ENCODE peak calls at places on chromosomes 7 and 10, in four cellular contexts. Q, X, V and B are unnamed samples.

GRCh38 chr7:156582591-156583123 is 57.9 kb upstream of the RNF32 start:
- DNase-seq in Q (no peak), X (no peak), V (no peak), B (no peak)

GRCh38 chr10:132921818-132922807 is 20.3 kb downstream of the CFAP46 start:
- DNase-seq in Q (no peak), X (no peak), V (no peak), B (peak; percentile 64)

GRCh38 chr10:46091080-46091833 is 45.2 kb upstream of the MSMB start:
- DNase-seq in Q (no peak), X (no peak), V (no peak), B (peak; percentile 77)

GRCh38 chr10:123890246-123890645 is 1.4 kb downstream of the CPXM2 start:
- DNase-seq in Q (no peak), X (no peak), V (no peak), B (no peak)

GRCh38 chr7:128217030-128217805 is 23.9 kb upstream of the LEP start:
- DNase-seq in Q (peak; percentile 89), X (peak; percentile 53), V (no peak), B (peak; percentile 87)

GRCh38 chr7:121394709-121395140 is 1.4 kb downstream of the FAM3C start:
- DNase-seq in Q (no peak), X (peak; percentile 7), V (no peak), B (no peak)

GRCh38 chr10:88923525-88923924 is 29.0 kb downstream of the ACTA2 start:
- DNase-seq in Q (peak; percentile 57), X (no peak), V (no peak), B (no peak)

GRCh38 chr10:123945506-123945905 is 53.9 kb upstream of the CPXM2 start:
- DNase-seq in Q (peak; percentile 84), X (peak; percentile 5), V (peak; percentile 27), B (no peak)

GRCh38 chr7:106736508-106737201 is 75.7 kb upstream of the CCDC71L start:
- DNase-seq in Q (peak; percentile 82), X (peak; percentile 90), V (peak; percentile 23), B (no peak)